ENCODE peak calls at places on chromosomes 12 and 14, in four cellular contexts. D is HepG2, T is A549, W is K562. E is an unnamed sample.

GRCh38 chr14:69667938-69668336 is 56.5 kb downstream of the SUSD6 start:
- DNase-seq in D (no peak), T (no peak), W (no peak), E (no peak)

GRCh38 chr12:23096321-23096720 is 471.4 kb downstream of the ETNK1 start:
- DNase-seq in T (no peak), W (no peak), D (no peak), E (no peak)

GRCh38 chr12:26373606-26374495 is 178.5 kb downstream of the SSPN start:
- DNase-seq in W (no peak), D (no peak), T (no peak), E (no peak)

GRCh38 chr12:121911824-121912585 is 6.4 kb upstream of the CFAP251 start:
- DNase-seq in D (no peak), W (no peak), T (no peak), E (no peak)

GRCh38 chr14:71448431-71449315 is 483.6 kb upstream of the RGS6 start:
- DNase-seq in T (no peak), W (no peak), D (no peak), E (no peak)

GRCh38 chr12:51013441-51013840 is 12.7 kb downstream of the SLC11A2 start:
- DNase-seq in T (no peak), D (no peak), W (no peak), E (no peak)

GRCh38 chr12:116015525-116015924 is 262.0 kb downstream of the MED13L start:
- DNase-seq in W (no peak), D (peak), T (peak), E (no peak)

GRCh38 chr14:23208286-23208685 is 24.8 kb upstream of the SLC7A8 start:
- DNase-seq in D (no peak), W (no peak), T (no peak), E (no peak)

GRCh38 chr12:6442799-6443198 is 2.0 kb upstream of the CD27 start:
- DNase-seq in T (no peak), W (no peak), D (no peak), E (no peak)

DNA sequence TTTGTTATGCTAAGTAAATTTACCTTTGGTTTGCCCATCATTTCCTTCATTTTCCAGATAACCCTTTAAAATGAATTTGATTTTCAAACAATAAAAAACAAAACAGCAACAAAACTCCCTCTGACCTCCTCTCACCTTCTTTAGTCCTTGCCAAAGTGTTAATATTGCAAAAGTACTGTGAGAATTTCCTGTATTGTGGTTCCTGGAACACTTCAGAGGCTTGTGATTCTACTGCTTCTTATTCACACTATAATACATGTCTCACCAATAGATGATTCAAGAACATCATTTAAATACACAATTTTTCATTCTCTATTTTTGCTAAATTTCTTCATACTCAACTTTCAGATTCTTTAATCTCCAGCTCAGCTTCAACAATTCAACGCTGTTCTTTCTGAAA is at the start of gene KLRD1:
- DNase-seq in D (no peak), W (no peak), T (no peak), E (no peak)
- TF ChIP-seq PHF8 in D (no peak), W (no peak), T (no peak), E (no peak)

DNA sequence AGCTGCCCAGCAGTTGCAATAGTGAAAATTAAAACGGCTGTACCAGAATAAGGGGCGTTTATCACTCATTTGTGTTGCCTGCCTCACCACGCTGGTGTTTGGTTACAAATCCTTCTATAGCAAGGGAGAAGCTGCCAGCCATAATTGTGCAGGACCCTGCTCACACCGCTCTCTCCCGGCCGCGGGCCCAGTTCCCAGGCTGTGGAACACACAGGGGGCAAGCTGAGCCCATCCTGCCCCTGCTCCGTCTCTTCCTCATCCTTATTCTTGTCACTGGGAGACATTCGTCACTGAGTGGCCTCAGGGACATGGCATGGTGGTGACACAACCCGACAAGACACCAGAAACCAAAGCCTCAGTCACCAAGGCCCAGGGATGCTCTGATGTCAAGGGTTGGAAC is 116.4 kb upstream of the FKBP4 start:
- DNase-seq in T (no peak), D (no peak), W (no peak), E (no peak)
- TF ChIP-seq PHF8 in T (no peak), D (no peak), W (no peak), E (no peak)

GRCh38 chr14:29941401-29941800 is 13.8 kb upstream of the PRKD1 start:
- DNase-seq in T (no peak), W (no peak), D (no peak), E (no peak)
- TF ChIP-seq PHF8 in T (no peak), W (no peak), D (no peak), E (no peak)

DNA sequence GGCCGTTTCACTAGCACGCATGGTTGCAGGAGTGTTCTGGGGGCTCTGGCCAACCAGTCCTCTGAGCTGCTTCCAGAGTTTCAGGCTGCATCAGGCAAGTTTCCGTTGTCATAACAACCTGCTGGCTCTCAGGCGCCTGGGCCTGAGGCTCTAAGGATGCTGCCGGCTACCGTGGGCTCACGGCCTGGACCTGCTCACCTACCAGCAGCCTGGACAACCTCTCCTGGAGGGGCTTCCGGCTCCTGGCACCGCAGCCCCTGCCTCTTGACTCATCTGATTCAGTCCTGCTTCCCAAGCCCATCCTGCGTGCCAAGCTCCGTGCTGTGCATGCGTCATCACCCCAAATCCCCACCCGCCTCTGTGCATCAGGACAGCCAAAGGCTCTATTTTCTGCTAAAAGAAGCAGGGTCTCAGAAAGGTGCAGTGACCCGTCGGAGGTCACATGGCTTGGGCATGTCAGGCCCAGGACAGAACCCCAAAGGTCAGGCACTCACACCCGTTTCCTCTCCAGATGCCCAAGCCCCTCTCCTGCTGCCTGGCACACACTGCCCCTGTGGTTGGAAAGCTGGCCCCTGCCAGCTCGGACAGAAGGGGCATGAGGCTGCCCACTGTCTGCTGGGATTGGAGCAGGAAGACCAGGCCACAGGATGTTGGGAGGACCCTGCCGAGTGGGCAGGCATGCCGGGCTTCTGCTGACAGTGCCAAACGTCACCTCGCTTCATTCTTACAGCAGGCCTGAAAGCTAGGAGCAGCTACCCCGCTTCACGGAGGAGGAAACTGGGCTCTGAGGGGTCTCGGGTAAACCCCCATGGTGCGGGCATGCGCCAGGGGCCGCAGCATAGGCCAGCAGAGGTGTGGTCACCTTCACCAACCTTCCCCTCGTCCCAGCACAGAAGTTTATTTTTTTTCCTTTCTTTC is 5.7 kb downstream of the BEGAIN start:
- DNase-seq in D (no peak), T (no peak), W (no peak), E (no peak)
- TF ChIP-seq PHF8 in D (no peak), T (no peak), W (no peak), E (no peak)

E was measured in H1.